ENCODE peak calls at places on chromosomes 3 and 15, in four cellular contexts. G is fibroblast of lung, V is coronary artery, Z is transverse colon. O is an unnamed sample.

GRCh38 chr15:73714695-73715301 is 30.6 kb downstream of the CD276 start:
- DNase-seq in G (no peak), V (no peak), Z (no peak), O (no peak)

GRCh38 chr3:47473391-47473790 is 2.4 kb downstream of the SCAP start:
- DNase-seq in V (no peak), Z (no peak), G (no peak), O (no peak)

GRCh38 chr3:138797508-138798038 is 37.2 kb downstream of the PIK3CB start:
- DNase-seq in G (no peak), Z (no peak), V (no peak), O (no peak)

GRCh38 chr3:119582178-119582577 is 2.9 kb downstream of the ADPRH start:
- DNase-seq in Z (no peak), G (no peak), V (no peak), O (no peak)

GRCh38 chr3:66486646-66487045 is 14.2 kb downstream of the LRIG1 start:
- DNase-seq in G (peak; percentile 92), V (no peak), Z (no peak), O (no peak)

GRCh38 chr15:90365414-90366055 is 13.5 kb downstream of the ZNF774 start:
- DNase-seq in V (no peak), G (no peak), Z (no peak), O (no peak)

GRCh38 chr15:71650603-71651002 is 159.8 kb upstream of the NR2E3 start:
- DNase-seq in Z (no peak), V (no peak), G (no peak), O (no peak)

GRCh38 chr3:195100903-195101591 is 169.9 kb downstream of the XXYLT1 start:
- DNase-seq in G (no peak), Z (peak; percentile 29), V (no peak), O (no peak)

GRCh38 chr3:149936812-149937230 is 33.9 kb downstream of the PFN2 start:
- DNase-seq in G (peak; percentile 53), V (no peak), Z (peak; percentile 29), O (no peak)

GRCh38 chr15:79777916-79778315 is 118.9 kb downstream of the MTHFS start:
- DNase-seq in G (no peak), Z (no peak), V (no peak), O (no peak)

DNA sequence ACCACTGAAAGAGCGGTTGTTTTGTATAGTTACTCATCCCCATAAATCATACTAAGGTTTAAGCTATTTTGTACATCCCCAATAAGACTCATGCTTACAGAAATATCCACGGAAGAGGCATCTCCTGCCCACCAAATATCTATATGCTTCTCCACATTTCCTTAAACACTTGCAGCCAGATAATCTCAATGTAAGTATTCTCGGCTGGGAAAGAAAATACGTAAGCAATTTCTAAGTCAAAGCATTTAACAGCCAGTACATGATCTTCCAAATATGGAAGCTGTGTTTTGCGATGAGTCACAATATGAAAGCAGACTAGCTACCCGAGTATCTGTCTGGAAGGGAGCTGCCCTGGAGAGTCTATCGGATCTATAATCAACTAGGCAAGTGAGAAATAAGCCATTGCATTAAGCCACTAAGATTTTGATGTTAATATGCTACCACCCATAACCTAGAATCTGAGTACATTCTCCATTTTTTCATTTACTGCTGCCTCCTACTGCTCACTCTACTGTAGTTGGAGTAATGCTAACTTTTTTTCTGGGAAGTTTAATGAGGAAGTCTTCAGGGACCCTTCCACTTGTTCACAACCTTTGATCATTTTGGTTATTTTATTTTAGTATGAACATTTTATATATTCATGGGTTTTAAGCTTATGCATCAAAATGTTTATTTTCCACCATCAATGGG is 26.9 kb upstream of the ZMAT3 start:
- DNase-seq in G (peak; percentile 68), V (no peak), Z (no peak), O (no peak)
- TF ChIP-seq CTCF in G (peak; percentile 12), V (no peak), Z (no peak), O (no peak)

GRCh38 chr3:137304313-137305056 is 346.7 kb downstream of the IL20RB start:
- DNase-seq in G (no peak), V (no peak), Z (no peak), O (no peak)
- TF ChIP-seq CTCF in G (no peak), V (no peak), Z (no peak), O (no peak)

GRCh38 chr3:141623732-141624131 is 114.4 kb upstream of the RNF7 start:
- DNase-seq in G (no peak), V (no peak), Z (no peak), O (no peak)
- TF ChIP-seq CTCF in G (no peak), V (no peak), Z (no peak), O (no peak)

GRCh38 chr3:12370758-12371157 is 81.9 kb downstream of the PPARG start:
- DNase-seq in G (peak; percentile 40), Z (peak; percentile 33), V (no peak), O (no peak)
- TF ChIP-seq CTCF in G (peak; percentile 8), Z (peak; percentile 36), V (no peak), O (no peak)

GRCh38 chr3:177894021-177894690 is 642.1 kb upstream of the KCNMB2 start:
- DNase-seq in G (no peak), Z (no peak), V (no peak), O (no peak)

GRCh38 chr3:177905173-177905894 is 630.9 kb upstream of the KCNMB2 start:
- DNase-seq in G (peak; percentile 99), Z (no peak), V (no peak), O (no peak)

GRCh38 chr3:177904661-177905060 is 631.6 kb upstream of the KCNMB2 start:
- DNase-seq in G (peak; percentile 84), Z (no peak), V (no peak), O (no peak)

GRCh38 chr3:177898185-177898584 is 638.1 kb upstream of the KCNMB2 start:
- DNase-seq in G (no peak), V (no peak), Z (no peak), O (no peak)

DNA sequence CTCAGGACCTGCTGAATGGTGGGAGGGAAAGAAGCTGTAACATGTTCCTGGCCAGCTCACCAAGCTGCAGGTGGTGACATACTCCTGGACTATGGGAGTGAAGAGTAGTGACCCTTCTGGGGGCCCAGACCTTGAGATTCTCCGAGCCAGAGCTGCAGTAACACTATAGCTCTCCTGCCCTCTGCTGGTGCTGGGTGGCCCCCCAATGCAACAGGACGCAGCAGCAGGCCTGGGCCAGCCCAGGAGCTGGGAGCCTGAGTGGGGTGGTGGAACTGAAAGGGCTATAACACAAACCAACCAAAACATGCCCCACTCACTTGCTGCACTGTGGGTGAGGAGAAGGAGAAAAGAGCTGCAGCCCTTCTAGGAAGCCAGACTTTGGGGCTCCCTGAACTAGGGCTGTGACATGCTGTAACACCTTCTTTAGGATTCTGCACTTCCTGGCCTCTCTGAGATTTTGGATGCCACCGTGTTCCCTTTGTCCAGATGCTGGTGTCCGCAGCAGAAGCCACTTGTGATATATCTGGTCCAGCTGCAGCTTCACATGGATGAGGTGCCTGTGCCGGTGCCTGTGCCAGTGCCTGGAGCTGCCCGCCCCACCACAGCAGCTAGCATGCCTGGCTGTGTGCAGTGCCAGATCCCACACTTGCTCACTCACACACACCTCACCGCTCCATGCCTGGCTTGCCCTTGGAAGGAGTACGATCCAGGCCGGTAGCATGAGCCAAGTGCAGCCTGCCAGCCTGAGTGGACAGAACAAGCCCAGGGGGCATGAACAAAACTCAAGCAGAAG is 636.8 kb upstream of the KCNMB2 start:
- DNase-seq in V (no peak), G (no peak), Z (no peak), O (no peak)
- TF ChIP-seq CTCF in V (no peak), G (no peak), Z (no peak), O (no peak)

DNA sequence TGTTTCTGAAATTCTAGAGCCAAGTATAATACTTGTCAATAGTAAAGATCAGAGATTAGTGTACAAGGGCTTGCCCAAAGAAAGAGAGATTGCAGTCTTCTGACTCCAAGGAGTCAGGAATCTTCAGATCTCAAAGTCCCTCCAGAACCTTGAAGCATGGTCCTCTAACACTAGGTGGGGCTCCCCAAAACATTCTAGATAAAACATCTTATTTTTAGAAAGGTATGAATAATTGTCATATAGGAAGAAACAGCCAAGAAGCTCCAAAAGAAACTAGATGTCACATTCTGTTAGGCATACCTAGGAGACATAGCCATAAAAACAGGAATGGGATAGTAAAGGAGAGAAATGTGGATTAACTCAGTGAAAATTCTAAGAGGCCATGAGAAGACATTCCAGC is 10.7 kb downstream of the MUC13 start:
- DNase-seq in Z (no peak), V (no peak), G (no peak), O (no peak)
- TF ChIP-seq CTCF in Z (no peak), V (no peak), G (peak; percentile 26), O (no peak)

DNA sequence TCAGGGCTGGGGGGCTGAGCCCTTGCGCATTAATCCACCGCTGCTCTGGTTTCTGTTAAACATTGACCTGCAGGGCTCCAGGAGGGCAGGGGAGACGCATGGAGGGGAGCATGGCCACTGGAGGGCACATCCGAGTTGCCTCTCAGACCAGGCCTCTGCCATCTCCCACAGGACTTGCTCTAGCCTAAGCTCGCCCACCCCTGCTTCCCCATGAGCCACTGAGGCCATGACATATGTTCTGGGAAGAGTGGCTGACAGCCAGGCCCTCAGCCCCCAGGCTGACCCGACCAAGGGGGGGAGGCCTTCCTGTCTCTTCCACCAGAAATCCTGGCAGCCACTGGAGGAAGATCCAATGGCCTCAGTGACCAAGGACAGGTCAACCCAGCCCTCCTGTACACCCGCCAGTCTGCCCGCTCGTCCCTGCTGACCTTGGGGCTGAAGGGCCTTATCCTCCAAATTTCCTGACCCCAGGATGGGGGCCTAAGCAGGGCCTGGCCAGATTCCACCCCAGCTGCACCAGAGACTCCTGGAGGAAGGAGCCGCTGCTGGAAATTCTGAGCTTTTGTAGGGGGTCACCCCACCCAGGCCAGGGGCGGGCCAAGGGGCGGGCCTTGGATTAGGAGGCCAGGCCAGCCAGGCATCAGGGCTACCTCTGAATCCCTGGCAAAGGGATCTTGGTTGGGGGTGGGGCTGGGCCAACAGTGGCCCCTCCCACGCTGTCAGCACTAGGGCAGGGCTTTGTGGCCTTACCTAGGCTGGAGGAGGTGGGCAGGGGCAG is at the start of gene HYAL1:
- DNase-seq in Z (no peak), G (no peak), V (peak; percentile 82), O (no peak)
- TF ChIP-seq CTCF in Z (no peak), G (no peak), V (no peak), O (no peak)

GRCh38 chr3:48652923-48653715 is 9.6 kb downstream of the CELSR3 start:
- DNase-seq in G (no peak), Z (no peak), V (no peak), O (no peak)

GRCh38 chr3:48655586-48655985 is 7.1 kb downstream of the CELSR3 start:
- DNase-seq in G (no peak), Z (no peak), V (no peak), O (no peak)

GRCh38 chr3:48656841-48657281 is 5.8 kb downstream of the CELSR3 start:
- DNase-seq in G (no peak), V (no peak), Z (no peak), O (no peak)

GRCh38 chr3:48655063-48655462 is 7.6 kb downstream of the CELSR3 start:
- DNase-seq in Z (no peak), G (no peak), V (no peak), O (no peak)

DNA sequence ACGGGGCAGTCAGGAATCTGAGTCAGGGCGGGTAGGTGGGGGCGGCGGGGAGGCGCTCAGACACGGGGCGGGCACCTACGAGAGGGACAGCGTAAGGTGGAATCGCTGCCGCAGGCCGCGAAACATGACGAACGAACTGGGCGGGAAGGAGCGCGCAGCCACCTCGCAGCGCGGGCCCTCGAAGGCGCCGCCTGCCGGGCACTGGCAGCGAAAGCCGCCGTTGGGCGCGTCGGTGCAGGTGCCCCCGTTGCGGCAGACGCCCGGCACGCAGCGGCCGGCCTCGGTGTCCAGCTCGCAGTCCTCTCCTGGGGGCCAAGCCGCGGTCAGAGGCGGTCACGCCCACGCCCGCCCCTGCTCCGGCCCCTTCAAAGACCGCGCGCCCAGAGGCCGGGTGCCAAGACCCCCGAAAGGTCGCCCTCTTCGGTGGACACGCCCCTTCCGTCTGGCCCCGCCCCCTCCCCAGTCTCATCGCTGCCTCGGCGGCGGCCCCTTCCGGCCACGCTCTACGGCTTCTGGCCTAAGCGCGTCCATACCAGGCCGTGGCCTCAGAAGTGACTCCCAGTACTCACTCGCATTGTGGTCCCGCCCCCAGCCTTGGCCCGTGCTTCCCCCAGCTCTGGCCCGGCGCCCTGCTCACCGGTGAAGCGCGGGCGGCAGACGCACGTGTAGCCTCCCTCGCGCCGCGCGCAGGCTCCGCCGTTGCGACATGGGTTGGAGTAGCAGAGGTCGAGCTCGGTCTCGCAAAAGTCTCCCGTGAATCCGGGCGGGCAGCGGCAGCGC is 6.4 kb downstream of the CELSR3 start:
- DNase-seq in Z (peak; percentile 79), G (peak; percentile 54), V (peak; percentile 86), O (peak; percentile 83)
- TF ChIP-seq CTCF in Z (peak; percentile 79), G (peak; percentile 56), V (peak; percentile 56), O (peak; percentile 78)

O was measured in natural killer cell.